ENCODE peak calls at places on chromosomes 2 and 18, in five cellular contexts. E is K562, P is A549, V is H1, K is HepG2. C is an unnamed sample. For H3K4me1, the result is how much of the 10 kb centered on the place peaks cover.

GRCh38 chr2:150625300-150625699 is 137.8 kb upstream of the RND3 start:
- DNase-seq in E (no peak), P (no peak), V (no peak), K (no peak), C (no peak)

GRCh38 chr2:169978402-169979017 is 151.3 kb downstream of the UBR3 start:
- DNase-seq in E (no peak), P (no peak), V (no peak), K (no peak), C (no peak)

GRCh38 chr2:201971516-201972228 is 62.0 kb upstream of the FZD7 start:
- DNase-seq in E (no peak), P (no peak), V (no peak), K (no peak), C (no peak)

GRCh38 chr2:107627164-107627563 is 199.5 kb upstream of the RGPD4 start:
- DNase-seq in E (no peak), P (no peak), V (no peak), K (no peak), C (no peak)

GRCh38 chr2:63983986-63984605 is 35.1 kb downstream of the VPS54 start:
- DNase-seq in E (no peak), P (no peak), V (no peak), K (peak), C (peak)

GRCh38 chr2:1115843-1116539 is 165.3 kb downstream of the SNTG2 start:
- DNase-seq in E (no peak), P (no peak), V (no peak), K (no peak), C (no peak)

GRCh38 chr2:204315236-204315662 is 230.0 kb upstream of the PARD3B start:
- DNase-seq in E (no peak), P (no peak), V (no peak), K (no peak), C (no peak)

GRCh38 chr18:60684843-60685513 is 312.4 kb upstream of the MC4R start:
- DNase-seq in E (no peak), P (no peak), V (no peak), K (peak), C (peak)

GRCh38 chr2:115190459-115190858 is 748.0 kb downstream of the DPP10 start:
- DNase-seq in E (no peak), P (no peak), V (no peak), K (no peak), C (no peak)

GRCh38 chr2:56191617-56192016 is 7.8 kb downstream of the CCDC85A start:
- DNase-seq in E (no peak), P (peak), V (peak), K (peak), C (peak)

GRCh38 chr2:24892928-24893327 is 27.1 kb downstream of the ADCY3 start:
- DNase-seq in E (no peak), P (no peak), V (no peak), K (no peak), C (no peak)

GRCh38 chr2:40451926-40452605 is at the start of gene SLC8A1:
- DNase-seq in E (no peak), P (peak), V (peak), K (no peak), C (peak)

GRCh38 chr2:229553091-229553490 is 161.3 kb downstream of the DNER start:
- DNase-seq in E (no peak), P (no peak), V (no peak), K (no peak), C (no peak)

GRCh38 chr18:35042389-35043066 is 1.3 kb downstream of the MAPRE2 start:
- DNase-seq in E (no peak), P (no peak), V (no peak), K (no peak), C (peak)

GRCh38 chr2:85071096-85071495 is 62.1 kb upstream of the TCF7L1 start:
- DNase-seq in E (no peak), P (no peak), V (no peak), K (no peak), C (no peak)

GRCh38 chr18:23194150-23194968 is 59.1 kb downstream of the CABLES1 start:
- DNase-seq in E (no peak), P (no peak), V (no peak), K (no peak), C (peak)

GRCh38 chr2:98909381-98910211 is 26.4 kb downstream of the CRACDL start:
- DNase-seq in E (no peak), P (no peak), V (peak), K (peak), C (peak)

GRCh38 chr2:9002637-9003365 is 683 bp downstream of the MBOAT2 start:
- DNase-seq in E (no peak), P (no peak), V (peak), K (no peak), C (peak)

GRCh38 chr2:232731470-232731869 is 34.3 kb downstream of the GIGYF2 start:
- DNase-seq in E (no peak), P (no peak), V (no peak), K (no peak), C (no peak)

GRCh38 chr18:70195852-70196434 is 9.5 kb downstream of the RTTN start:
- DNase-seq in E (no peak), P (peak), V (no peak), K (peak), C (peak)

GRCh38 chr2:190893157-190893556 is 12.5 kb downstream of the GLS start:
- DNase-seq in E (no peak), P (no peak), V (no peak), K (no peak), C (no peak)

GRCh38 chr2:190889175-190889943 is 8.7 kb downstream of the GLS start:
- DNase-seq in E (no peak), P (no peak), V (no peak), K (no peak), C (no peak)

GRCh38 chr2:190888449-190888848 is 7.8 kb downstream of the GLS start:
- DNase-seq in E (no peak), P (no peak), V (no peak), K (no peak), C (no peak)

GRCh38 chr2:190891913-190892312 is 11.3 kb downstream of the GLS start:
- DNase-seq in E (no peak), P (no peak), V (no peak), K (no peak), C (no peak)

DNA sequence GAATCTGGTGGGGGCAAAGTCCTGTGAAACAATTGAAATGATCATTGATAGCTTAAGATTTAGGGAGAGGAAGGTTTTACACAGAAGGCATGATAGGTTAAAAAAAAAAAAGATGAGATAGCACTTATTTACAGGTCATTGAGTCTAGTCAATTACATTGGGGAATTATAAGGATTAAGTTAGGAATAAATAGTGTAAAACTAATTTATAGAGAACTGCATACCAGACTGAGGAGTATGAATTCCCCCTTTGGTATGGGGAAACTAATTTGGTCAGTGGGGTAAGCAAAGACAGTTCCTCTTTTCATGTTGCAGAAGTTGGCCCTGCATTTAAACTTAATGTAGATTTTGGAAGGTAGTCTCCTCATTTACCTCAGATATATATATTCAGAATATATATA is 10.7 kb downstream of the GLS start:
- DNase-seq in E (no peak), P (no peak), V (no peak), K (no peak), C (no peak)
- TF ChIP-seq JUN in E (no peak), P (no peak), V (no peak), K (no peak), C (no peak)

GRCh38 chr2:222912776-222913175 is 51.9 kb downstream of the ACSL3 start:
- DNase-seq in E (no peak), P (no peak), V (no peak), K (no peak), C (no peak)

GRCh38 chr2:222919841-222920609 is 59.2 kb downstream of the ACSL3 start:
- DNase-seq in E (peak), P (no peak), V (no peak), K (no peak), C (peak)

GRCh38 chr2:222915092-222915957 is 54.5 kb downstream of the ACSL3 start:
- DNase-seq in E (no peak), P (no peak), V (no peak), K (no peak), C (peak)

GRCh38 chr2:222920657-222921186 is 59.9 kb downstream of the ACSL3 start:
- DNase-seq in E (no peak), P (no peak), V (no peak), K (no peak), C (no peak)

GRCh38 chr2:222916229-222917197 is 55.7 kb downstream of the ACSL3 start:
- DNase-seq in E (no peak), P (no peak), V (no peak), K (no peak), C (no peak)
- TF ChIP-seq MAX in E (no peak), P (no peak), V (no peak), K (no peak), C (no peak)

DNA sequence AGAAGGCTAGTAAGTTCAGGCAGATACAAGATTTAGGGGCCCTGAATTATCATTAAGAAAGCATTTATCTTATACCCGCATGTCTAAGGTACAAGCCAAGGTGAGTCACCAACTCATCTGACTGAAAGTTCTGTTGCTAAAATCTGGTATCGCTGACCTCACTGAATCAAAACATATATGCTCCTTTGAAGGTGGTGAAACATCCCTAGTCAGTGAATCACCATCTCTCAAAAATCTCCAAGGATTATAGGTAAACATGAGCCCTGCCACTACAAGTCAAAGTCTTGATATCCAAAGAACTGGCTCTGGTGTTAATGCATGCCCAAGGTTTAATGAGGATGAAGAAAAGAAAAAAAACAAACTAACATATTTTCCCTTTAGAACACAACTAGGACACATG is 43.5 kb downstream of the IRS1 start:
- DNase-seq in E (no peak), P (peak), V (no peak), K (peak), C (no peak)
- H3K4me1 ChIP-seq in E (under half), P (half or more), V (under half), K (under half), C (under half)

GRCh38 chr2:233831861-233832260 is 22.5 kb downstream of the HJURP start:
- DNase-seq in E (no peak), P (no peak), V (no peak), K (no peak), C (no peak)
- TF ChIP-seq JUN in E (no peak), P (no peak), V (no peak), K (no peak), C (no peak)

GRCh38 chr18:55124078-55124477 is 164.8 kb upstream of the CCDC68 start:
- DNase-seq in E (no peak), P (no peak), V (no peak), K (no peak), C (no peak)
- TF ChIP-seq MAX in E (no peak), P (no peak), V (no peak), K (no peak), C (no peak)